ENCODE peak calls at places on chromosomes 4 and X, in five cellular contexts. L, E, G, O and X are unnamed samples.

GRCh38 chr4:28799696-28800095 is 1920.5 kb upstream of the PCDH7 start:
- DNase-seq in G (no peak), E (no peak), O (no peak), L (no peak), X (no peak)

GRCh38 chrX:29478336-29479069 is 736.9 kb upstream of the MAGEB2 start:
- DNase-seq in O (peak), E (no peak), L (peak), G (peak), X (no peak)

GRCh38 chrX:136076942-136077341 is 70.4 kb upstream of the FHL1 start:
- DNase-seq in E (no peak), L (no peak), G (no peak), O (no peak), X (no peak)

GRCh38 chrX:43707812-43708548 is 51.9 kb downstream of the MAOA start:
- DNase-seq in O (no peak), G (no peak), L (no peak), E (no peak), X (no peak)

GRCh38 chrX:17923546-17923945 is 62.4 kb upstream of the RAI2 start:
- DNase-seq in O (peak), E (no peak), L (no peak), G (no peak), X (no peak)

GRCh38 chr4:38948551-38948950 is 80.9 kb downstream of the FAM114A1 start:
- DNase-seq in E (no peak), L (no peak), G (no peak), O (no peak), X (no peak)

GRCh38 chrX:10015711-10016515 is 48.8 kb downstream of the CLDN34 start:
- DNase-seq in E (no peak), G (peak), L (peak), O (no peak), X (no peak)

GRCh38 chr4:185421366-185422124 is 4.2 kb downstream of the UFSP2 start:
- DNase-seq in G (no peak), E (no peak), O (no peak), L (no peak), X (no peak)

GRCh38 chr4:55103224-55103623 is 22.2 kb downstream of the KDR start:
- DNase-seq in E (no peak), O (no peak), L (no peak), G (no peak), X (no peak)

GRCh38 chr4:48271048-48271452 is 1.4 kb upstream of the TEC start:
- DNase-seq in E (no peak), G (no peak), L (no peak), O (peak), X (no peak)

GRCh38 chr4:124121511-124121934 is 591.0 kb downstream of the ANKRD50 start:
- DNase-seq in E (no peak), G (no peak), L (no peak), O (no peak), X (no peak)

GRCh38 chr4:177052211-177052725 is 257.4 kb upstream of the NEIL3 start:
- DNase-seq in E (no peak), G (no peak), O (no peak), L (no peak), X (no peak)

GRCh38 chrX:24466025-24466424 is 939 bp downstream of the PDK3 start:
- DNase-seq in E (no peak), L (no peak), O (no peak), G (no peak), X (no peak)

GRCh38 chr4:26613735-26614134 is 29.9 kb downstream of the TBC1D19 start:
- DNase-seq in E (no peak), O (no peak), L (no peak), G (no peak), X (no peak)

GRCh38 chrX:69153060-69153730 is 12.1 kb downstream of the PJA1 start:
- DNase-seq in L (no peak), G (peak), O (no peak), E (no peak), X (peak)

GRCh38 chrX:19889582-19890342 is 2.4 kb upstream of the SH3KBP1 start:
- DNase-seq in G (no peak), E (peak), L (no peak), O (peak), X (no peak)

GRCh38 chr4:5050520-5050955 is 742 bp upstream of the STK32B start:
- DNase-seq in O (peak), E (peak), L (peak), G (peak), X (peak)

GRCh38 chr4:86757468-86757867 is 91.7 kb downstream of the SLC10A6 start:
- DNase-seq in O (no peak), L (no peak), E (no peak), G (no peak), X (no peak)

GRCh38 chr4:168453146-168453545 is 27.1 kb downstream of the DDX60L start:
- DNase-seq in E (no peak), O (no peak), L (no peak), G (no peak), X (no peak)

GRCh38 chr4:188374870-188375269 is 235.6 kb downstream of the TRIML1 start:
- DNase-seq in E (no peak), O (no peak), L (no peak), G (no peak), X (no peak)

GRCh38 chr4:27412617-27413016 is 552.0 kb downstream of the STIM2 start:
- DNase-seq in L (no peak), E (no peak), G (no peak), O (no peak), X (no peak)

GRCh38 chr4:95949136-95949765 is 109.4 kb downstream of the PDHA2 start:
- DNase-seq in L (no peak), O (no peak), E (no peak), G (no peak), X (no peak)

GRCh38 chrX:8987672-8988250 is 46.2 kb downstream of the FAM9B start:
- DNase-seq in L (no peak), E (no peak), G (no peak), O (no peak), X (no peak)

GRCh38 chrX:87755493-87755892 is 237.9 kb downstream of the KLHL4 start:
- DNase-seq in E (no peak), L (no peak), G (no peak), O (no peak), X (no peak)

GRCh38 chr4:22500831-22501714 is 14.8 kb downstream of the ADGRA3 start:
- DNase-seq in L (no peak), E (no peak), O (no peak), G (no peak), X (no peak)

GRCh38 chrX:9983463-9983862 is 16.3 kb downstream of the CLDN34 start:
- DNase-seq in O (no peak), L (no peak), E (no peak), G (no peak), X (no peak)

GRCh38 chr4:28686618-28687017 is 1826.0 kb downstream of the STIM2 start:
- DNase-seq in G (peak), E (no peak), L (peak), O (peak), X (peak)

GRCh38 chr4:89660851-89661250 is 176.1 kb downstream of the SNCA start:
- DNase-seq in E (no peak), G (no peak), L (no peak), O (no peak), X (no peak)

GRCh38 chr4:89661490-89661889 is 175.5 kb downstream of the SNCA start:
- DNase-seq in E (no peak), G (no peak), L (no peak), O (no peak), X (no peak)

GRCh38 chr4:89660444-89660843 is 176.5 kb downstream of the SNCA start:
- DNase-seq in E (no peak), G (no peak), L (no peak), O (no peak), X (no peak)

GRCh38 chr4:89658701-89659024 is 178.3 kb downstream of the SNCA start:
- DNase-seq in G (no peak), O (no peak), E (no peak), L (no peak), X (no peak)

GRCh38 chr4:89657931-89658700 is 178.8 kb downstream of the SNCA start:
- DNase-seq in O (peak), L (no peak), E (no peak), G (no peak), X (no peak)
- TF ChIP-seq CTCF in O (no peak), L (no peak), E (no peak), G (peak), X (peak)

GRCh38 chr4:92175250-92175649 is 128.5 kb upstream of the GRID2 start:
- DNase-seq in E (no peak), G (no peak), L (no peak), O (no peak), X (no peak)

GRCh38 chr4:92170340-92170739 is 133.4 kb upstream of the GRID2 start:
- DNase-seq in L (no peak), G (no peak), O (no peak), E (no peak), X (no peak)

DNA sequence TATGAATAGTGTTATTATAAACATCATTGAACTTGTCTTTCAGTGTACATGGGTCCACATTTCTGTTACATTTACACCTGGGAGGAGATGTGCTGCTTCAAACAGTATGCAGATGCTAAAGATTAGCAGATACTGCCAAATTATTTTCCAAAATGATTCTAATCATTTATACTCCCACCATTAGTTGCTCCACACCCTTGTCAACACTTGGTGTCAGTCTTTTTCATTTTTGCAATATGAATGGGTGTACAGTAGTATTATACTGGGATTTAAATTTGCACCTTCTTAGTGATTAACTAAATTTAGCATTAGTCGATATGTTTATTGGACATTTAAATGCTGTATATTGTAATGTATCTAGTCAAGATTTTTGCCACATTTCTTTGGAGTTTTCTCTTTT is 131.6 kb upstream of the GRID2 start:
- DNase-seq in O (no peak), E (no peak), L (no peak), G (no peak), X (no peak)
- TF ChIP-seq CTCF in O (no peak), E (no peak), L (no peak), G (peak), X (peak)

DNA sequence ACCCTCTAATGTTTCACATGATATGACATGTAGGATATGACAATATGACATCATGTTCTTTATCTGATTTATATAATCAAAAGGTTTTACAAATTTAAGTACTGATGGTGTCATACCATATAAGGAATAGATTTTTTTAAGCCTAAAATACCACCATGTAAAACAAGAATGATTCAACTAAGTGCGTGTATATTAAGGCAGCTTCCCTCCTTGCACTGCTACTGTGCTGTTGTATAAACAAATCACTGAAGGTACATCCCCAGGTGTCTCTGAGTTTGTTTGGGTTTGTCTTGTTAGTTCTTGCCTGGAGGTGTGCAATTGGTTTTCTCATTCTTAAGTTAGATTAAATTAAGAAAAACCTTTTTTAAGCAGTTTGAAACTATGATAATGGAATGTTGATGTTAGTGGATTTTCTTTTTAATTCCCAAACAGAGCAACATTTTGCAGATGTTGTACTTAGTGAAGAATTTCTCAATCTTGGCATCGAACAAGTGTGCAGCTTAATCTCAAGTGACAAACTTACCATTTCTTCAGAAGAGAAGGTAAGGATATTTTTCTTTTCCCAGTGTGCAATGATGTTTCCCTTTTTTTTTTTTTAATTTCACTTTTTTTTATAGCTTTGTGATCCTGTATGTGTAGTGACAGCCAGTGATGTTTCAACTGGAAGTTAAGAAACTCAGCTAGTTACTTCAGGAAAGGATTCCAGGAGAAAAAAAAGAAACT is 33.4 kb upstream of the MSMO1 start:
- DNase-seq in E (no peak), G (no peak), L (no peak), O (no peak), X (no peak)
- TF ChIP-seq CTCF in E (no peak), G (no peak), L (no peak), O (no peak), X (no peak)

GRCh38 chrX:45778621-45779020 is 577.9 kb upstream of the DIPK2B start:
- DNase-seq in L (no peak), O (no peak), E (no peak), G (no peak), X (no peak)

GRCh38 chrX:45783002-45783401 is 582.3 kb upstream of the DIPK2B start:
- DNase-seq in O (no peak), L (no peak), G (no peak), E (no peak), X (no peak)

GRCh38 chrX:45784590-45784989 is 583.9 kb upstream of the DIPK2B start:
- DNase-seq in L (no peak), G (no peak), E (no peak), O (no peak), X (no peak)

GRCh38 chrX:45781901-45782553 is 581.4 kb upstream of the DIPK2B start:
- DNase-seq in O (peak), G (no peak), L (no peak), E (no peak), X (no peak)
- TF ChIP-seq CTCF in O (no peak), G (peak), L (no peak), E (no peak), X (no peak)

DNA sequence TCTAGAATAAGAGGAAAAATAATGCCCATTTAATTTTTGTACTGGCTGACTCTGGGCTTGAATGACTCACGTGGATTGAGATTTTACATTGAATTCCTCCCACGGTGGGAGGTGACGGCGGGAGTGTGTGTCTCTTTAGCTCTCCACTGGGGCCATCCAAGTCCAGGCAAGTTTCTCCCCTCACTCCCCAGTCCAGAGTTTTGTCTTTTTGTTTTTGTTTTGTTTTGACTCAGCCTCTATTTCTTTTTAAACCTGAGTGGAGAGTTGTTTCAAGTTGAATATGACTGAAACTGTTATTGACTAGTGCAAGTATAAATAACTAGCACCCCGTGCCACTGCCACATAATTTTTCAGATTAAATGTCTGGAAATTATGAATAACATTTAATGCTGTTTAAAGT is 13.6 kb downstream of the CHST7 start:
- DNase-seq in O (no peak), G (no peak), E (no peak), L (no peak), X (no peak)
- TF ChIP-seq CTCF in O (no peak), G (no peak), E (no peak), L (no peak), X (no peak)

GRCh38 chr4:138522366-138522765 is 280.2 kb upstream of the SLC7A11 start:
- DNase-seq in G (no peak), O (peak), E (no peak), L (peak), X (no peak)
- TF ChIP-seq CTCF in G (peak), O (peak), E (no peak), L (peak), X (peak)

DNA sequence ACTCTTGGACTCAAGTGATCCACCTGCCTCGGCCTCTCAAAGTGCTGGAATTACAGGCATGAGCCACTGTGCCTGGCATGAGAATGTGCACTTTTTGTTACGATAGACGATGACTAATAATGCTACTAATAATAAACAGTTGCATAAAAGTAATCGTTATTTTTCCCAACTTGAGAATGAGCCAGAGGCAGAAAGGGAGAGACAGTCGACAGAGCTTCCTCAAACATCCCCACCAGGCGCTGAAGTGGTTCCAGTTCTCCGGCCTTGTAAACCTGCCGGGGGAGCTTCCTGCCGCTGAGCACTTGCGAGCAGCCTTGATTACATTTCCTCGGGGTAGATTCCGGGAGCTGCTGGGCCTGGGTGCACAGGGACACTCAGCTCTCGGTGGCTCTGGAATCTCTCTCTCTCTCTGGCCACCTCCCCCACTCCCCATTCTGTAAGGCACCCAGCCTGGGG is 8.9 kb upstream of the HTRA3 start:
- DNase-seq in L (no peak), O (no peak), G (no peak), E (no peak), X (no peak)
- TF ChIP-seq CTCF in L (no peak), O (no peak), G (no peak), E (no peak), X (no peak)